ENCODE peak calls at places on chromosomes 12 and 14, in four cellular contexts. D is cardiac septum, X is neural progenitor cell, I is COR-L47. N is an unnamed sample.

GRCh38 chr12:120199595-120200306 is 1.2 kb downstream of the RPLP0 start:
- DNase-seq in X (no peak), D (no peak), I (no peak), N (no peak)

GRCh38 chr12:108667349-108667748 is 33.7 kb upstream of the SELPLG start:
- DNase-seq in I (no peak), X (no peak), D (no peak), N (no peak)

GRCh38 chr14:95814363-95815225 is 62.0 kb upstream of the TUNAR start:
- DNase-seq in X (no peak), I (no peak), D (no peak), N (no peak)

GRCh38 chr12:6452245-6452731 is 446 bp downstream of the TAPBPL start:
- DNase-seq in D (peak; percentile 82), I (no peak), X (peak; percentile 14), N (peak; percentile 33)

GRCh38 chr14:61570961-61571299 is 124.4 kb upstream of the HIF1A start:
- DNase-seq in I (no peak), X (no peak), D (no peak), N (no peak)

GRCh38 chr14:23829736-23830474 is 123.7 kb upstream of the DHRS4 start:
- DNase-seq in I (no peak), X (no peak), D (no peak), N (no peak)

GRCh38 chr14:100107236-100107635 is 42.0 kb downstream of the EVL start:
- DNase-seq in D (peak; percentile 75), I (no peak), X (no peak), N (no peak)

GRCh38 chr12:3777206-3777809 is 24.4 kb upstream of the CRACR2A start:
- DNase-seq in X (peak; percentile 66), I (peak; percentile 22), D (no peak), N (no peak)

GRCh38 chr12:42660968-42661937 is 71.7 kb upstream of the PRICKLE1 start:
- DNase-seq in X (no peak), I (no peak), D (no peak), N (no peak)

GRCh38 chr12:91777268-91777997 is 368.2 kb downstream of the BTG1 start:
- DNase-seq in I (no peak), X (no peak), D (no peak), N (no peak)

GRCh38 chr12:50353404-50353803 is 43.0 kb downstream of the FAM186A start:
- DNase-seq in D (no peak), I (no peak), X (no peak), N (no peak)

N was measured in WERI-Rb-1.